ENCODE peak calls at places on chromosomes 4 and X, in four cellular contexts. D is right lobe of liver, N is Peyer's patch, R is uterus. V is an unnamed sample.

GRCh38 chrX:54306379-54306778 is 51.5 kb downstream of the WNK3 start:
- DNase-seq in D (no peak), N (no peak), R (no peak), V (no peak)

GRCh38 chr4:126018274-126018673 is 703.5 kb downstream of the FAT4 start:
- DNase-seq in D (no peak), N (no peak), R (no peak), V (no peak)

GRCh38 chr4:139665690-139666529 is at the start of gene MGST2:
- DNase-seq in D (peak; percentile 89), N (peak; percentile 93), R (peak; percentile 76), V (peak; percentile 60)

GRCh38 chr4:164536829-164537228 is 217.1 kb upstream of the SMIM31 start:
- DNase-seq in D (no peak), N (no peak), R (no peak), V (no peak)

GRCh38 chr4:173243321-173243720 is 74.7 kb downstream of the GALNT7 start:
- DNase-seq in D (no peak), N (no peak), R (no peak), V (no peak)

GRCh38 chr4:36064147-36064546 is 180.2 kb downstream of the ARAP2 start:
- DNase-seq in D (no peak), N (no peak), R (no peak), V (no peak)

GRCh38 chr4:150739591-150739990 is 157.6 kb downstream of the MAB21L2 start:
- DNase-seq in D (no peak), N (no peak), R (no peak), V (no peak)

GRCh38 chrX:101160001-101160400 is 59.6 kb upstream of the DRP2 start:
- DNase-seq in D (no peak), N (no peak), R (no peak), V (no peak)

GRCh38 chr4:16707874-16708273 is 190.6 kb downstream of the LDB2 start:
- DNase-seq in D (no peak), N (no peak), R (no peak), V (no peak)

DNA sequence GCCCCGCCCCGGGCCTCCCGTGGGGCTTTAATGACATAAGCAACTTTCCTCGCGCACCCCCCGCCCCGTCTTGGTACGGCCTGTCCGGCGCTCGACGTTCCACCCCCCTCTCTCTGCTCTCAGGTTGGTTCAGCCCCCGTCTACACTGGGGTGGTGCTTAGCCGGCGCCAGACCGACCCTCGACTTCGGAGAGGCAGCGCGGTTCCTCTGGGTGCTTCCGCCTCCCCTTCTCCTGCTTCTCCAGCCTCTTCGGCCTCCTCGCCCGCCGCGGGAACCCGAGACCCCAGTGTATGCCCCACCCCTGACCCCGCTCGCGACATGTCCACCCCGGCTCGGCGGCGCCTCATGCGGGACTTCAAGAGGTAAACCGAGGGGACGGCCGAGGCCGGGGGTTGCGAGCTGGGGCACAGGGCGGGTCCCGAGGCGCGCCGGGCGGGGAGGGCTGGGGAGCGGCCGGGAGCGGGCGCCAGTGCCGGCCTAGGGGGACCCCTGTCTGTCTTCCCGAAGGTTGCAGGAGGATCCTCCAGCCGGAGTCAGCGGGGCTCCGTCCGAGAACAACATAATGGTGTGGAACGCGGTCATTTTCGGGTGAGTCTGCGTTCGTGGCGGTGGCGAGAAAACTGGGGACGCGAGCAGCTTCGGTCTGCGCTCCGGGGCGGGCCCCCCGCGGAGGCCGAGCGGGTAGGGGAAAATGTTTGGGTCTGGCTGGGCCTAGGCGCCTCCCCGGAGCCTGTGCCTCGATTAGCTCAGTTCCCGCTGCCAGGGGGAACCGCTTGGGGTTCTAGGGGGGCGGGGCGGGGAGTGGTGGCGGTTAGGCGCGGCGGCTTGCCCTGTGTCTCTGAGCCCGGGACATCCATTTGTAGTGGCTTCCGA is at the start of gene UBE2A:
- DNase-seq in D (peak; percentile 90), N (peak; percentile 96), R (peak; percentile 92), V (peak; percentile 79)
- TF ChIP-seq POLR2A in D (peak; percentile 85), N (peak; percentile 79), R (peak; percentile 78), V (peak; percentile 34)

GRCh38 chr4:186702940-186703339 is 20.7 kb downstream of the FAT1 start:
- DNase-seq in D (no peak), N (no peak), R (no peak), V (no peak)

GRCh38 chr4:186701273-186701672 is 22.4 kb downstream of the FAT1 start:
- DNase-seq in D (no peak), N (no peak), R (no peak), V (peak; percentile 39)

GRCh38 chr4:186703510-186703909 is 20.1 kb downstream of the FAT1 start:
- DNase-seq in D (no peak), N (no peak), R (no peak), V (no peak)

GRCh38 chr4:186701788-186702187 is 21.9 kb downstream of the FAT1 start:
- DNase-seq in D (no peak), N (no peak), R (no peak), V (no peak)

GRCh38 chr4:186702297-186702696 is 21.4 kb downstream of the FAT1 start:
- DNase-seq in D (no peak), N (no peak), R (no peak), V (no peak)
- H3K36me3 ChIP-seq in D (no peaks in the 10 kb centered on the region), N (no peaks in the 10 kb centered on the region), R (no peaks in the 10 kb centered on the region), V (no peaks in the 10 kb centered on the region)

GRCh38 chr4:76307670-76308014 is 1.1 kb downstream of the STBD1 start:
- DNase-seq in D (peak; percentile 64), N (no peak), R (no peak), V (no peak)

GRCh38 chr4:76306882-76307669 is 543 bp downstream of the STBD1 start:
- DNase-seq in D (peak; percentile 67), N (peak; percentile 78), R (peak; percentile 46), V (peak; percentile 12)

GRCh38 chr4:76305033-76305687 is 1.4 kb upstream of the STBD1 start:
- DNase-seq in D (no peak), N (no peak), R (no peak), V (no peak)

GRCh38 chr4:76308548-76308947 is 2.0 kb downstream of the STBD1 start:
- DNase-seq in D (peak; percentile 81), N (peak; percentile 65), R (no peak), V (no peak)

DNA sequence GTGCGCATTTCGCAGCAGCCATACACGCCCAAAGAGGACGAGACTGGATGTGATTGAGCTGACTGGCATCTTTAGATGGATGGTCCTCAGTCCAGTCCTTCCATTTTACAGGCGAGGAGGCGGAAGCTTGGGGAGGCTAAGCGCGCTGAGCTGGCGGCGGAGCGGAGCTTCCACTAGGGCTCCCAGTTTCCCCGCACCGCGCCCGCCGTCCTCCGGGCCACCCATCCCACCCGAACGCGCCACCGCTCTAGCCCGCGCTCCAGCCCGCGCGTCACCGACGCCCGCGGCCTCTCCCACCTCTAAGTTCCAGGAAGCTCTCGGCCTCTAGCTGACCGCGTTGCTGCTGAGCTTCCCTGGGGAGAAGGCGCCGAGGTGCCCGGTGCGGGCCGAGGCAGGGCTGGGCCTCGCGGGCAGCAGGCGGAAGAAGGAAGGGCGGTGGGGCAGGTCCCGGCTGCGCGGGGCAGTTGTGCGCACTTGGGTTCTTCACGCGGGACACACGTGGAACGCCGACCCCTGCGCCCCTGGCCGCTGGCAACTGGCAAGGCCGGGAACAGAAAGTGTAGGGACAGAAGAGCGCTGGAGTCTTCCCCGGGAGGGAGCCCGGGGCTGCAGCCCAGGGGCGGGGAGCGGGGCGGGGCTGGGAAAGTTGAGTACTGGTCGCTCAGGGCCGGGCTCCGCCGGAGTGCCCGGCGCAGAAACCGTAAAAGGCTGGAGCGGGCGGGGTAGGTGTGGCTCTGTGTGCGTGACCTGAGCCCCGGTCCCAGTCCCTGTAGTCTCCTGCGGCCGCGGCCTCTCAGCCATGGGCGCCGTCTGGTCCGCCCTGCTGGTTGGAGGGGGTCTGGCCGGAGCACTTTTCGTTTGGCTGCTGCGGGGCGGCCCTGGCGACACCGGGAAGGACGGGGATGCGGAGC is at the start of gene STBD1:
- DNase-seq in D (peak; percentile 94), N (peak; percentile 85), R (peak; percentile 70), V (peak; percentile 26)
- TF ChIP-seq POLR2A in D (peak; percentile 87), N (peak; percentile 70), R (no peak), V (no peak)

GRCh38 chr4:55445921-55446577 is 50.3 kb downstream of the TMEM165 start:
- DNase-seq in D (no peak), N (no peak), R (no peak), V (no peak)

GRCh38 chr4:55447826-55448225 is 52.1 kb downstream of the TMEM165 start:
- DNase-seq in D (no peak), N (no peak), R (no peak), V (no peak)

GRCh38 chr4:55444822-55445221 is 49.1 kb downstream of the TMEM165 start:
- DNase-seq in D (no peak), N (no peak), R (no peak), V (no peak)

GRCh38 chr4:55446578-55446922 is 50.8 kb downstream of the TMEM165 start:
- DNase-seq in D (no peak), N (no peak), R (no peak), V (no peak)

DNA sequence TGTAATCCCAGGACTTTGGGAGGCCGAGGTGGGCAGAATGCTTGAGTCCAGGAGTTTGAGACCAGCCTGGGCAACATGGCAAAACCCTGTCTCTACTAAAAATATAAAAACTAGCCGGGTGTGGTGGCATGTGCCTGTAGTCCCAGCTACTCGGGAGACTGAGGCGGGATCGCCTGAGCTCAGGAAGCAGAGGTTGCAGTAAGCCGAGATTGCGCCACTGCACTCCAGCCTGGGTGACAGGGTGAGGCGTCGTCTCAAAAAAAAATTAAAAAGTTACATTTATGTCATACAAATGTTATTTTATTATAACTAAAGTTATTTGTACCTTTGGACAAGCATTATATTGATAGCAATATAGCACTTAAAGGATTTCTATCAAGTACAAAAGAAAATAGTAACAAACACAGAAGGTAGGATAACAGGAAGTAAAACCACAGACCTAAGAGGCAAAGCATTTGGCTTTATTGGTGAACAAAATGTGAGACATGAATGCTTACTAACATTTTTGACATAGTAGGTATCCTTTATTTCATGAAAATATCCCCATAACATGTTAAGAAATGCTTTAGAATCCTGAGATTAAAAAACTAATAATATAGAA is 51.5 kb downstream of the TMEM165 start:
- DNase-seq in D (no peak), N (no peak), R (no peak), V (no peak)
- H3K36me3 ChIP-seq in D (no peaks in the 10 kb centered on the region), N (no peaks in the 10 kb centered on the region), R (no peaks in the 10 kb centered on the region), V (no peaks in the 10 kb centered on the region)

GRCh38 chr4:10924274-10924673 is 239.7 kb upstream of the CLNK start:
- DNase-seq in D (no peak), N (no peak), R (no peak), V (no peak)

GRCh38 chr4:10929818-10930217 is 245.2 kb upstream of the CLNK start:
- DNase-seq in D (no peak), N (no peak), R (no peak), V (no peak)

DNA sequence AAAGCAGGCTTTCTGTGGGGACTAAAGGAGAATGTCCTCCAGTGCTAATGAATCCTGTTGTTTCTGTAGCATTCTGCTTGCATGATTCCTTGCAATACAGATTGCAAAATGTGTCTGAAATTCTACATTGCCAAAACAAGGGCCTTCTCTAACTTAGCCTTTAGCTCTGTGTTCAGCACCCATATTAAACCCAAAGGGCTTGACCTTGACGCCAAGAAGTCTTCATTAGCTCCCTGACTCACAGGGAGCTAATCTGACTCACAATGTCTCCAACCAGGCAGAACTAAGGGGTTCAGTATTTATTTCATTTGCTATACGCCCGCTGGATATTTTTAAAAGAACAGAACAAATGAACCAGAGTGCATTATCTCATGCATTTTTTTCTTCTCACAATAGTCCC is 241.5 kb upstream of the CLNK start:
- DNase-seq in D (no peak), N (no peak), R (no peak), V (no peak)
- TF ChIP-seq POLR2A in D (no peak), N (no peak), R (no peak), V (no peak)

V was measured in tibial nerve.